ENCODE peak calls at places on chromosome 18, in five cellular contexts. S, C, Y, N and W are unnamed samples.

GRCh38 chr18:26091047-26091630 is 726 bp upstream of the SS18 start:
- DNase-seq in C (no peak), S (peak; percentile 84), N (no peak), Y (peak; percentile 88), W (no peak)

GRCh38 chr18:38872342-38872741 is 1306.7 kb upstream of the CELF4 start:
- DNase-seq in C (no peak), N (no peak), S (no peak), Y (no peak), W (no peak)

GRCh38 chr18:31611511-31611910 is 19.8 kb downstream of the TTR start:
- DNase-seq in Y (no peak), C (no peak), S (no peak), N (no peak), W (no peak)

GRCh38 chr18:28059861-28060260 is 117.1 kb downstream of the CDH2 start:
- DNase-seq in S (no peak), C (no peak), N (no peak), Y (no peak), W (no peak)

GRCh38 chr18:60322591-60322990 is 50.0 kb downstream of the MC4R start:
- DNase-seq in N (no peak), S (no peak), Y (no peak), C (no peak), W (no peak)

GRCh38 chr18:12843420-12844346 is 40.4 kb downstream of the PTPN2 start:
- DNase-seq in N (no peak), C (no peak), S (no peak), Y (no peak), W (no peak)

GRCh38 chr18:2171840-2172625 is 399.3 kb downstream of the METTL4 start:
- DNase-seq in S (no peak), N (no peak), Y (no peak), C (no peak), W (no peak)

GRCh38 chr18:79463424-79463960 is 67.8 kb downstream of the NFATC1 start:
- DNase-seq in C (no peak), N (no peak), S (no peak), Y (no peak), W (no peak)

GRCh38 chr18:48003426-48004349 is 73.2 kb upstream of the SMAD2 start:
- DNase-seq in S (no peak), Y (no peak), N (no peak), C (no peak), W (no peak)

GRCh38 chr18:61352611-61353010 is 19.4 kb downstream of the CDH20 start:
- DNase-seq in S (no peak), Y (no peak), N (no peak), C (no peak), W (no peak)

GRCh38 chr18:32378705-32379104 is 92.0 kb downstream of the GAREM1 start:
- DNase-seq in N (no peak), C (no peak), S (no peak), Y (no peak), W (no peak)

GRCh38 chr18:26555804-26556553 is 7.6 kb upstream of the KCTD1 start:
- DNase-seq in N (no peak), C (no peak), Y (no peak), S (no peak), W (no peak)

GRCh38 chr18:31977270-31977872 is 34.4 kb upstream of the TRAPPC8 start:
- DNase-seq in N (peak; percentile 43), Y (no peak), C (no peak), S (no peak), W (peak; percentile 32)

GRCh38 chr18:9557250-9557943 is 57.0 kb downstream of the PPP4R1 start:
- DNase-seq in Y (no peak), S (no peak), N (no peak), C (no peak), W (no peak)

GRCh38 chr18:60130289-60130688 is 230.5 kb downstream of the PMAIP1 start:
- DNase-seq in C (no peak), N (no peak), Y (no peak), S (no peak), W (no peak)

GRCh38 chr18:10519999-10520935 is 5.6 kb upstream of the NAPG start:
- DNase-seq in C (no peak), Y (peak; percentile 95), N (peak; percentile 57), S (peak; percentile 87), W (peak; percentile 87)

GRCh38 chr18:9335255-9336045 is 877 bp downstream of the TWSG1 start:
- DNase-seq in N (no peak), C (no peak), S (no peak), Y (no peak), W (no peak)

GRCh38 chr18:46756172-46756558 is 688 bp downstream of the ST8SIA5 start:
- DNase-seq in S (no peak), N (no peak), Y (no peak), C (no peak), W (no peak)

GRCh38 chr18:6022089-6022444 is 126.7 kb upstream of the TMEM200C start:
- DNase-seq in C (no peak), Y (no peak), N (no peak), S (no peak), W (no peak)

GRCh38 chr18:41326311-41326710 is 628.7 kb upstream of the PIK3C3 start:
- DNase-seq in N (no peak), C (no peak), Y (no peak), S (no peak), W (no peak)

GRCh38 chr18:60506682-60507081 is 134.1 kb upstream of the MC4R start:
- DNase-seq in Y (no peak), S (no peak), C (no peak), N (no peak), W (no peak)

GRCh38 chr18:2482711-2483475 is 88.4 kb downstream of the METTL4 start:
- DNase-seq in S (no peak), Y (no peak), N (no peak), C (no peak), W (no peak)

GRCh38 chr18:29083545-29083944 is 906.6 kb upstream of the CDH2 start:
- DNase-seq in Y (no peak), N (no peak), C (no peak), S (no peak), W (peak; percentile 1)

GRCh38 chr18:45518770-45519169 is 96.5 kb upstream of the SLC14A2 start:
- DNase-seq in C (no peak), S (no peak), Y (no peak), N (no peak), W (no peak)

GRCh38 chr18:41347057-41347456 is 608.0 kb upstream of the PIK3C3 start:
- DNase-seq in C (no peak), N (no peak), S (no peak), Y (no peak), W (no peak)

GRCh38 chr18:61892683-61893303 is at the start of gene RNF152:
- DNase-seq in N (no peak), C (no peak), S (peak; percentile 55), Y (peak; percentile 75), W (no peak)

GRCh38 chr18:48402953-48403352 is 6.2 kb downstream of the ZBTB7C start:
- DNase-seq in S (no peak), Y (no peak), N (no peak), C (no peak), W (no peak)

GRCh38 chr18:58315739-58316215 is 271.8 kb downstream of the NEDD4L start:
- DNase-seq in N (no peak), C (no peak), S (no peak), Y (no peak), W (no peak)

GRCh38 chr18:67692811-67693210 is 176.3 kb upstream of the DSEL start:
- DNase-seq in Y (no peak), N (no peak), C (no peak), S (no peak), W (no peak)

GRCh38 chr18:58687871-58688308 is 16.6 kb downstream of the MALT1 start:
- DNase-seq in S (no peak), Y (no peak), C (no peak), N (no peak), W (no peak)

GRCh38 chr18:13989209-13989608 is 73.9 kb upstream of the MC2R start:
- DNase-seq in N (no peak), Y (no peak), S (no peak), C (no peak), W (no peak)

GRCh38 chr18:7133181-7133580 is 15.6 kb upstream of the LAMA1 start:
- DNase-seq in C (no peak), S (no peak), N (no peak), Y (peak; percentile 7), W (no peak)

DNA sequence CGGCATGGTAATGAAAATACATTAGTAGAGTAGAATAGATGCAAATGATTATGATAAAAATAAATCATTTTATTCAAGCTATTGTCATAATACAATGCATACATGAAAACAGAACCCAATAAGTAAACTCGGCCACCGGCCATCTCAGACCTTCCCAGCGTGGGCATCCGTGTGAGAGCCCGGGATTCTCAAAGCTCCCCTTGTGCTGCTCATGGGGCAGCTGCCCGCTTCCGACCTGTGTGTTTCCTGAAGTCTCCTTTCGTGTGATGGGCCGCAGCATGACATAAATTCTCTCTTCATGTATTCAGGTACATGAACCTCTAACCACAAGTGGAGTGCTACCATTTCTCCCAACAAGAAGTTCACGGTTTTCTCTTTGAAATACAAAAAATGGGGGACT is 13.5 kb upstream of the CNDP2 start:
- DNase-seq in S (no peak), Y (no peak), N (no peak), C (no peak), W (no peak)
- H3K27ac ChIP-seq in S (no peak overlapping the region), Y (no peak overlapping the region), N (no peak overlapping the region), C (no peak overlapping the region), W (no peak overlapping the region)

DNA sequence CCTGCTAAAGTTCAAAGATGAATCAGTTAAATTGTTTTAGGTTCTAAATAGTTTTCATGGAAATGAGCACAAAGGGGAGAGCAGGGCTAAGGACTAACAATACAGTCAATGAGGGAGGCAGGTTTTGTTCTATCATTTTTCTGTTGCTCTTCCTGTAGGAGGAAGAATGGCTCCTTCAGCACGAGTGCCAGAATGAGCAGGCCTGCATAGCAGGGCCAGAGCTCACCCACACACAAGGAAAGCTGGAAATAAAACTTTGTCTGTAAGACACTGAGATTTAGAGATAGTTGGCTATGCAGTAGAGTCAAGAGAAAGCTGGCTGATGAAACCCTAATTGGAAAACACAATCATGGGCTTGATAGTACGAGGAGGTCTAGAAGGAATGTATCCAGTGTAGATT is 313.3 kb downstream of the MBD2 start:
- DNase-seq in S (no peak), C (no peak), Y (no peak), N (no peak), W (no peak)
- H3K27ac ChIP-seq in S (no peak overlapping the region), C (no peak overlapping the region), Y (no peak overlapping the region), N (no peak overlapping the region), W (no peak overlapping the region)

DNA sequence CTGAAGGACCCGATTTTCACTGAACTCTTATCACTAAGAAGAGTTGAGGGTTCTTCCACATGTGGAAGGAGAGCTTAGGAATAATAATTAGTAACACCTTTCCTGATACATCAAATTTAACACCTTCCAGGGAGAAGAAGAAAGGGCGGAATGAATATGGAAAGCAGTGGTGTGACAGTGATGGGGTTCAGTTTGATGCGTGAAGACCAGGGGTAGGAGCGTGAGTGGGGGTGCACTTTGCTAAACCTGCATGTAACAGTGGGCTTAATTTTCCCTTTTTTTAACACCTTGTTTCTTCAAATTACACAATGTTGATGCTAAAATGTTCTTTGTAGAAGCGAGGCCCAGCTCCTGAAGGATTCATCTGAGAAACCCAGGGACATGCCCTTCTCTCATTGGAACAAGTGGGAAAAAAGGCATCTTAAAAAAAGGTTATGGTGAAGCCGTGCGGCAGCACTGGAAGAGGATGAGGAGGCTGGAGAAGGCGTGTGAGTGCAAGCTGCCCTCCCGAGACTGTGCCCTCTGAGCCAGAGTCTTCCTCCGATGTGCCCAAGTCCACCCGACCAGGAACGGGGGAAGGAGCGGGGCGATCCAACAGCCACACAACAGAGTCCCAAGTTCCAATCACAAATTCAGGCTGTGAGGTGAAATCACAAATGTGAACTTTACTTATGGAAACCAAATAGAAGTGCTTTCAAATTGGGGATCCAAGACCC is 80.8 kb downstream of the MBP start:
- DNase-seq in N (no peak), C (no peak), S (no peak), Y (no peak), W (no peak)
- H3K27ac ChIP-seq in N (no peak overlapping the region), C (no peak overlapping the region), S (peak overlapping the region; percentile 55), Y (no peak overlapping the region), W (peak overlapping the region; percentile 98)

GRCh38 chr18:55470826-55471225 is 117.2 kb downstream of the TCF4 start:
- DNase-seq in S (no peak), Y (no peak), N (no peak), C (no peak), W (no peak)
- H3K27ac ChIP-seq in S (no peak overlapping the region), Y (no peak overlapping the region), N (no peak overlapping the region), C (no peak overlapping the region), W (no peak overlapping the region)